ENCODE peak calls at places on chromosomes 16 and 17, in four cellular contexts. K, G, E and O are unnamed samples.

GRCh38 chr17:38750312-38751121 is 2.0 kb upstream of the PSMB3 start:
- DNase-seq in G (peak; percentile 57), E (peak; percentile 22), K (no peak), O (no peak)

GRCh38 chr16:3907586-3907985 is 27.1 kb upstream of the CREBBP start:
- DNase-seq in G (peak; percentile 13), E (no peak), K (peak; percentile 57), O (peak; percentile 53)

GRCh38 chr17:73031472-73031871 is 61.0 kb downstream of the SLC39A11 start:
- DNase-seq in K (no peak), G (no peak), E (no peak), O (no peak)

GRCh38 chr16:58843675-58844074 is 109.6 kb upstream of the GOT2 start:
- DNase-seq in K (no peak), G (peak; percentile 50), E (peak; percentile 24), O (no peak)

GRCh38 chr17:81018044-81018802 is 16.7 kb upstream of the BAIAP2 start:
- DNase-seq in K (no peak), G (no peak), E (peak; percentile 63), O (no peak)

GRCh38 chr17:79609616-79610150 is 1.2 kb downstream of the RBFOX3 start:
- DNase-seq in G (peak; percentile 24), E (no peak), K (peak; percentile 55), O (no peak)

GRCh38 chr17:8856869-8857575 is 10.5 kb downstream of the PIK3R6 start:
- DNase-seq in E (no peak), K (peak; percentile 22), G (no peak), O (no peak)

GRCh38 chr16:56629531-56629930 is 2.9 kb upstream of the MT1M start:
- DNase-seq in G (no peak), K (no peak), E (no peak), O (no peak)

GRCh38 chr16:29745853-29746345 is at the start of gene C16orf54:
- DNase-seq in G (no peak), E (no peak), K (no peak), O (no peak)

GRCh38 chr16:88672776-88673175 is 9.9 kb upstream of the MVD start:
- DNase-seq in G (peak; percentile 73), K (peak; percentile 86), E (no peak), O (peak; percentile 58)

GRCh38 chr16:86611517-86611840 is 33.1 kb downstream of the FOXL1 start:
- DNase-seq in K (no peak), E (peak; percentile 90), G (no peak), O (no peak)

DNA sequence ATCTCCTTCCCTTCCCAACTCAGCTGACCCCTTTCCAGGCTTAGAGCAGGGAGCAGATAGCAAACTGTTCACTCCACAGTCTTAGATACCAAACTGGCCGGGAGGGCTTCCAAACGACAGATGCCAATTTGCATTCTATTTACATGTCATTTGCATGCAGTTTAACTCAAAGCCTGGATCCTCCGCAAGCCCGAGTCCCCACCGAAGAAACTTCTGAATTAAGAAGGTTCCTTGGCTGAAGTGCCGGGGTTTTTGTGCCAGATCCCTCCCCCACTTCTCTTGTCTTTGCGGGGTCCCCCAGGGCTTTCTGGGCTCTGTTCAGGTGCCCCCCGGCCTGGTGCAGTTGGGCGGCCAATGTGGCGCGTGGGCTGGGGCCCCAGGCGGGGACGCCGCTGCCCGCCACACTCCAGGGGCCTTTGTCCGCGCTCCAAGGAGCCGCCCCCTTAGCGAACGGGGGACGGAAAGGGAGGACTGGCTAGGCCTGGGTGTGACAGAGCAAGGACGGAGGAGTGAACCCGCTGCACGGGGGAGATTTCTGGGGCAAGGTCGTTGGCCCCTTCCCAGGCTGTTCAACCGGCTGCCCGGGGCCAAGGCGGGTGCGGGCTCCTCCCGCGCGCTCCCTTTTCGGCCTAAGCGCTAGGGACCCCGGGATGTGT is 1.2 kb downstream of the GPRC5B start:
- DNase-seq in E (peak; percentile 25), G (peak; percentile 93), K (peak; percentile 64), O (peak; percentile 71)
- H2BK120ac ChIP-seq in E (peak overlapping the region; percentile 5), G (peak overlapping the region; percentile 18), K (no peak overlapping the region), O (peak overlapping the region; percentile 25)

DNA sequence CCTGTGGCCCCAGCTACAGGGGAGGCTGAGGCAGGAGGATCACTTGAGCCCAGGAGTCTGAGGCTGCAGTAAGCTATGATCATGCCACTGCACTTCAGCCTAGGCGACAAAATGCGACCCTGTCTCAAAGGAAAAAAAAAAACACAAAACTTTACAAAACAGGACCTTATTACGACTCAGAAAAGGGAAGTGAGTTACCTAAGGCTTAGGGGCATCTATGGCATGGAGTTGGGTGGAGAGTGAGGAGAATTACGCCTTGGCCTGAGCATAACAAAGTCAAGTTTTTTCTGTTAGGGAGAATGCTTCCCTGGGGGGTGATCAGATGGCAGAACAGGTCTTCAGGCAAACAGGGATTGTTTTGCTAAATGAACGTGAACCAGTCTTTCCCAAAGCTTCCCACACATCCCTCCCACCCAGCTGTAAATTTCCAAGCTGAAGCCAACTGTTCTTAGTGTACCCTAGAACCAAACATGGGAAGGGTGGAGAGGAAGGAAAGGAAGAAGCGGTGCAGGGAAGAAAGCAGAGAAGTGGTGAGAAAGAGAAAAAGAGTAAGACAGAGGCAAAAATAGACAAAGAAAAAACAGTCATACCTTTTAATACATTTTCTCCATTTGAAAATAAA is 24.6 kb upstream of the TNRC6C start:
- DNase-seq in E (no peak), G (no peak), K (peak; percentile 52), O (no peak)
- H3K56ac ChIP-seq in E (no peak overlapping the region), G (peak overlapping the region; percentile 54), K (no peak overlapping the region), O (no peak overlapping the region)

GRCh38 chr16:77788196-77789084 is at the start of gene VAT1L:
- DNase-seq in K (peak; percentile 69), G (peak; percentile 71), E (peak; percentile 63), O (peak; percentile 7)
- H2BK120ac ChIP-seq in K (peak within 1 kb of the TSS; percentile 65), G (no peak within 1 kb of the TSS), E (peak within 1 kb of the TSS; percentile 89), O (peak within 1 kb of the TSS; percentile 48)

GRCh38 chr17:75133001-75133400 is 1.5 kb upstream of the NT5C start:
- DNase-seq in G (no peak), E (no peak), K (no peak), O (no peak)
- H3K56ac ChIP-seq in G (no peak overlapping the region), E (no peak overlapping the region), K (no peak overlapping the region), O (no peak overlapping the region)